ENCODE peak calls at places on chromosome 9, in six cellular contexts. Q, W, X, F, P and L are unnamed samples.

GRCh38 chr9:118644066-118644465 is 725.2 kb downstream of the BRINP1 start:
- DNase-seq in Q (no peak), W (no peak), X (no peak), F (no peak), P (no peak), L (peak)

GRCh38 chr9:91100878-91101450 is 260.8 kb downstream of the AUH start:
- DNase-seq in Q (no peak), W (peak), X (no peak), F (no peak), P (no peak), L (no peak)

GRCh38 chr9:15505927-15506326 is 4.8 kb downstream of the PSIP1 start:
- DNase-seq in Q (no peak), W (no peak), X (no peak), F (no peak), P (no peak), L (no peak)

GRCh38 chr9:111039203-111039907 is 1.1 kb upstream of the LPAR1 start:
- DNase-seq in Q (peak), W (no peak), X (no peak), F (no peak), P (no peak), L (peak)

GRCh38 chr9:123686131-123686848 is 243.6 kb downstream of the DENND1A start:
- DNase-seq in Q (no peak), W (peak), X (no peak), F (no peak), P (no peak), L (no peak)

GRCh38 chr9:71911908-71912325 is 478 bp downstream of the C9orf85 start:
- DNase-seq in Q (no peak), W (peak), X (no peak), F (no peak), P (no peak), L (no peak)

GRCh38 chr9:101087426-101087825 is 58.9 kb downstream of the PLPPR1 start:
- DNase-seq in Q (no peak), W (no peak), X (no peak), F (no peak), P (no peak), L (peak)

GRCh38 chr9:93948456-93949072 is 6.6 kb downstream of the BARX1 start:
- DNase-seq in Q (peak), W (no peak), X (no peak), F (no peak), P (no peak), L (no peak)

GRCh38 chr9:131310833-131311554 is 21.5 kb downstream of the PLPP7 start:
- DNase-seq in Q (no peak), W (no peak), X (no peak), F (no peak), P (no peak), L (peak)

GRCh38 chr9:111375817-111376564 is 46.0 kb upstream of the OR2K2 start:
- DNase-seq in Q (no peak), W (peak), X (no peak), F (peak), P (no peak), L (no peak)

DNA sequence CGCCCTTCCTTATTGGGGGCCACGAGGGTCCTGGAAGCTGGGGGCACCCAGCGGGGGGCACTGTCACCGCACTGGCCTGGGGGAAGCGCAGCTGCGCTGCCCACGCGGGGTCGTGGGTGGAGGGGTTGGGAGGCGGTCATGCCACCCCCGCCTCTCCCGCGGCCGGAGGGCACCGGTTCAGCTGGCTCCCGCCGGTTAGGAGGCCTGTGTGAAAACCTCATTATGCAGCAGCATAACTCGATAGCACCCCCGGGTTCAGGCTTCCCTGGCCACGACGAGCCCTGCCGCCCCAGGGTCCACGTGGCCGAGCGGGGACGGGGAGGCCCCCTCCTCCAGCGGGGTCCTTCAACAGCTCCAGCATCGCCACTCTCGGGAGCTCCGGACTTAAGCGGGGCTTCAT is 91.2 kb upstream of the ERCC6L2 start:
- DNase-seq in Q (no peak), W (no peak), X (no peak), F (no peak), P (no peak), L (no peak)
- H2BK15ac ChIP-seq in Q (no peak), W (no peak), X (peak), F (no peak), P (no peak), L (no peak)

DNA sequence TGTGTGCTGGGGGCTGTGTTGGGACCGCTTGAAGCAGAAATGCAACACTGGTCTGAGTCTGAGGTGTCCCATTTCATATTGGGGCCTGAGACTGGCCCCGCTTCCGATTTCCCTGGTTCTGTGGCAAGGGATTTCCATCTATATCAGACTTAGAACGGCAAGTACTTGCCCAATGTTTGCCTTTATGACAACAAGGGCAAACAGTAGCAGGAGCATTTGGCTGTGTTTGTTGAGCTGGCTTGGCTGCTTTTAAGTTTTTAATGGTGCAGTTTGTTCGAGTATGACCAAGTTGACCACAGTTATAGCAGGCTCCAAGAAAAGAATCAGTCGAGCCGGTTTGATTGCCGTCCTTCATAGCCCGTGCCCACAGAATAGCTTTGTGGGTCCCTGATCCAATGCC is 17.0 kb downstream of the HSDL2 start:
- DNase-seq in Q (no peak), W (no peak), X (no peak), F (no peak), P (no peak), L (no peak)
- H3K27ac ChIP-seq in Q (no peak), W (no peak), X (no peak), F (no peak), P (no peak), L (no peak)

GRCh38 chr9:27431573-27431972 is 92.5 kb upstream of the IFNK start:
- DNase-seq in Q (no peak), W (no peak), X (no peak), F (peak), P (no peak), L (no peak)
- H2BK15ac ChIP-seq in Q (no peak), W (no peak), X (no peak), F (no peak), P (peak), L (no peak)

GRCh38 chr9:37938121-37938906 is 34.4 kb upstream of the SLC25A51 start:
- DNase-seq in Q (no peak), W (peak), X (no peak), F (peak), P (no peak), L (peak)
- H3K27ac ChIP-seq in Q (no peak), W (peak), X (no peak), F (peak), P (no peak), L (peak)

DNA sequence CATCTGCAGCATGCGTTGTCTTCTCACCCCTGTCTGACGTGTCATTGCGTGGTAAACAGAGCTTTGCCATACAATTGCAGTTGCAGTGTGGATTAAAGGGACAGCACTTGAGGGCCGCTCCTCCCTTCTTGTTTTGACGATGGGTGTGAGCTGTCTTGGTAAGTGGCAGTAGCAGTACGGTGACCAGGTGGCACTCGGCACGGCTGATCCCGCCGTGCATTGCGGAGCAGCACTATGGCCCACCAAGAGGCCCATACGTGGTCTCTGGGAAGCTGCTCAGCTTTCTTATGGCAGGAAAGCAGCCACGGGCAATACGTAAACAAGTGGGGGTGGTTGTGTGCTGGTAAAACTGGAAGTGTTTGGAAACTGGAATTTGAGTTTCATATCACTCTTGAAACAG is 25.1 kb downstream of the EHMT1 start:
- DNase-seq in Q (no peak), W (no peak), X (no peak), F (no peak), P (no peak), L (no peak)
- H2BK15ac ChIP-seq in Q (no peak), W (no peak), X (no peak), F (no peak), P (no peak), L (no peak)

GRCh38 chr9:117180896-117181456 is 233.9 kb downstream of the ASTN2 start:
- DNase-seq in Q (no peak), W (no peak), X (no peak), F (peak), P (no peak), L (no peak)
- H3K27ac ChIP-seq in Q (no peak), W (no peak), X (no peak), F (no peak), P (no peak), L (no peak)

DNA sequence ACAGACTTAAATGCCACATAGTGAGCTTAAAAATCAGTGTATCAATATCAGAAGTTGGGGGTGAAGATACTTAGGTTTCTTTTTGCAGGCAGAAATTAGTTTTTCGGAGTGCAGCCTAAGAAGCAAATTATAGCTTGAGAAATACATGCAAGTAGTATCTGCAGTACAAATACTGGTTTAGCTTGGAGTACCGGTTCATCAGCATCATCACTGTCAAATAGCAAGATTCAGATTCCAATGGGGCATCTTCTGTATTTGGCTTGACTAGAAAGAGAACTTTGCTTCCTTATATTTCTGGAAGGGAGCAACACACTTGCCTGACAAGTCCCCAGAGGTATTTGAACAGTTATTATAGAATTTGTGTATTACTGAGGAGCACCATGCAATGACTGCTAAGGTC is 19.8 kb downstream of the SLC31A1 start:
- DNase-seq in Q (no peak), W (no peak), X (no peak), F (no peak), P (no peak), L (no peak)
- H2BK15ac ChIP-seq in Q (no peak), W (no peak), X (no peak), F (no peak), P (no peak), L (no peak)

DNA sequence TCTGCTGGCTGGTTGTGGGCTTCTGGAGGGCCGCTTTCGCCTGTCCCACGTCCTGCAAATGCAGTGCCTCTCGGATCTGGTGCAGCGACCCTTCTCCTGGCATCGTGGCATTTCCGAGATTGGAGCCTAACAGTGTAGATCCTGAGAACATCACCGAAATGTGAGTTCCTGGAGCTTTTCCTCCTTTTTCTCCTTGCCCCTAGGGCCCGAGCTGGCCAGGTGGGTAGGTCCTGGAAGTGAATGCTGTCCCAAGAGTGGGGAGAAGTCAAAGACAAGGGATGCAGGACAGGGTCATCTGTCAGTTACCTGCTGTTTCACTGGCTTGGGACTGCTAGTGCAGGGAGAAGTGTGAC is 1.2 kb downstream of the NTRK2 start:
- DNase-seq in Q (no peak), W (no peak), X (no peak), F (no peak), P (no peak), L (no peak)
- H3K27ac ChIP-seq in Q (no peak), W (no peak), X (no peak), F (no peak), P (no peak), L (no peak)

DNA sequence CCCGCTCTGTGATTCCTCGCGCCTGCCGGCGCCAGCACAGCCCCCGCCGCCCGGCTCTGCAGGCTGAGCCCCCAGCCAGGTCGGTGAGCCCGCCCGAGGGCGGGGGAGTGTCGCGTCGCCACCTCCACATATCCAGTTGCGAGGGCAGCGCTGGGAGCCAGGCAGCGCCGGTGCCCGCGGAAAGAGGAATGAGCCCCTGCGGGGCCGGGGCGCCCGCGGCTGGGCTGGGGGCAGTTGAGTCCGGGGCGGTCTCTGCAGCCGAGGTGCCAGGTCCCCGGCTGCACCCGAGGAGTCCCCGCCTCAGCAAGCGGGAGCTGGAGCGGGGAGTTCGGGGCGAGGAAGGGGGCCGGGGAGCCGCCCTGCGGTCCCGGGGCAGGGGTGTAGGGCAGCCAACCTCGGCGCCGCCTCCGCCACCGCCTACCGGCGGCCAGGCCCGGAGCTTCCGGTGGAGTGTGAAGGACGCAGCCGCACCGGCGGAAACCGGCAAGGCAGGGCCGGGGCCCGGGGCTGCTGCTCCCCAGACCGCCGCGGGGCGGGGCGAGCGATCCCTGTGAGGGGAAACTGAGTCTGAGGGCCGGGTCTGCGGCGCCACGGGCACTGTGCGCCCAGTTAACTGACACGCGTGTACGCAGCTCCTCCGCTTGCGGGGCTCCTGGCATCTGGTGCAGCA is 2.3 kb upstream of the TRAF1 start:
- DNase-seq in Q (peak), W (no peak), X (peak), F (peak), P (peak), L (peak)
- H2BK15ac ChIP-seq in Q (no peak), W (peak), X (peak), F (peak), P (peak), L (no peak)

GRCh38 chr9:31347082-31347617 is 1037.3 kb upstream of the ACO1 start:
- DNase-seq in Q (no peak), W (no peak), X (no peak), F (peak), P (no peak), L (no peak)
- H3K27ac ChIP-seq in Q (no peak), W (no peak), X (no peak), F (no peak), P (no peak), L (no peak)